ENCODE peak calls at places on chromosomes 3 and 15, in nine cellular contexts. O is astrocyte, V is upper lobe of right lung, G is tibial nerve, M is astrocyte of the spinal cord, J is cardiac fibroblast, E is pancreas, D is GM12865, I is GM23338. Z is an unnamed sample.

GRCh38 chr3:99176169-99176964 is 274.9 kb upstream of the DCBLD2 start:
- DNase-seq in O (no peak), V (no peak), G (no peak), M (no peak), J (no peak), E (no peak), D (no peak), I (no peak), Z (no peak)

GRCh38 chr3:23915537-23916108 is 1.2 kb downstream of the NKIRAS1 start:
- DNase-seq in O (peak), V (no peak), G (no peak), M (peak), J (peak), E (no peak), D (no peak), I (no peak), Z (no peak)

GRCh38 chr3:42749753-42750231 is 23.3 kb downstream of the CCDC13 start:
- DNase-seq in O (no peak), V (no peak), G (no peak), M (no peak), J (peak), E (peak), D (peak), I (peak), Z (no peak)

GRCh38 chr15:57152133-57152532 is 224.2 kb upstream of the CGNL1 start:
- DNase-seq in O (no peak), V (no peak), G (no peak), M (no peak), J (no peak), E (no peak), D (no peak), I (no peak), Z (no peak)

GRCh38 chr15:99970891-99971330 is 237.7 kb upstream of the LYSMD4 start:
- DNase-seq in O (no peak), V (peak), G (no peak), M (no peak), J (no peak), E (no peak), D (no peak), I (no peak), Z (no peak)

GRCh38 chr3:148532326-148532725 is 165.4 kb upstream of the AGTR1 start:
- DNase-seq in O (peak), V (no peak), G (no peak), M (peak), J (no peak), E (no peak), D (no peak), I (no peak), Z (no peak)

GRCh38 chr3:66797916-66798560 is 200.1 kb upstream of the KBTBD8 start:
- DNase-seq in O (peak), V (peak), G (no peak), M (peak), J (peak), E (no peak), D (no peak), I (peak), Z (no peak)

GRCh38 chr3:15108082-15108545 is 9.2 kb upstream of the RBSN start:
- DNase-seq in O (peak), V (peak), G (no peak), M (peak), J (peak), E (peak), D (peak), I (peak), Z (peak)

GRCh38 chr3:4821975-4822374 is 157.3 kb upstream of the BHLHE40 start:
- DNase-seq in O (no peak), V (no peak), G (no peak), M (no peak), J (no peak), E (no peak), D (no peak), I (no peak), Z (no peak)

GRCh38 chr3:113501597-113501996 is 13.4 kb downstream of the SPICE1 start:
- DNase-seq in O (no peak), V (no peak), G (no peak), M (no peak), J (no peak), E (no peak), D (no peak), I (no peak), Z (no peak)

GRCh38 chr15:47332481-47332880 is 384.8 kb upstream of the SEMA6D start:
- DNase-seq in O (peak), V (no peak), G (no peak), M (peak), J (no peak), E (no peak), D (no peak), I (no peak), Z (no peak)

GRCh38 chr3:71294919-71295318 is 288.6 kb downstream of the FOXP1 start:
- DNase-seq in O (no peak), V (no peak), G (no peak), M (no peak), J (no peak), E (no peak), D (no peak), I (peak), Z (no peak)

GRCh38 chr3:70352215-70352614 is 39.8 kb upstream of the MDFIC2 start:
- DNase-seq in O (no peak), V (no peak), G (no peak), M (no peak), J (no peak), E (no peak), D (no peak), I (peak), Z (no peak)

GRCh38 chr3:188261011-188261410 is 107.1 kb downstream of the LPP start:
- DNase-seq in O (no peak), V (no peak), G (no peak), M (no peak), J (peak), E (no peak), D (no peak), I (no peak), Z (no peak)

GRCh38 chr3:62128028-62128427 is 245.3 kb downstream of the FEZF2 start:
- DNase-seq in O (no peak), V (no peak), G (no peak), M (no peak), J (no peak), E (no peak), D (no peak), I (no peak), Z (no peak)

GRCh38 chr3:109685084-109686079 is 348.0 kb upstream of the DPPA4 start:
- DNase-seq in O (peak), V (peak), G (peak), M (peak), J (peak), E (peak), D (no peak), I (no peak), Z (no peak)

GRCh38 chr15:58285212-58285920 is 146.4 kb upstream of the LIPC start:
- DNase-seq in O (no peak), V (no peak), G (no peak), M (no peak), J (no peak), E (no peak), D (no peak), I (no peak), Z (no peak)

GRCh38 chr3:4416961-4417360 is 50.1 kb downstream of the SUMF1 start:
- DNase-seq in O (peak), V (no peak), G (no peak), M (peak), J (peak), E (no peak), D (no peak), I (no peak), Z (no peak)

GRCh38 chr3:56775931-56776461 is 25.8 kb downstream of the ARHGEF3 start:
- DNase-seq in O (no peak), V (no peak), G (no peak), M (no peak), J (no peak), E (no peak), D (no peak), I (no peak), Z (no peak)

GRCh38 chr3:18217512-18218174 is 207.5 kb downstream of the SATB1 start:
- DNase-seq in O (no peak), V (no peak), G (no peak), M (no peak), J (no peak), E (no peak), D (no peak), I (no peak), Z (no peak)

GRCh38 chr15:33218071-33218491 is 23.6 kb upstream of the FMN1 start:
- DNase-seq in O (peak), V (no peak), G (no peak), M (peak), J (no peak), E (no peak), D (no peak), I (no peak), Z (no peak)

GRCh38 chr3:23999012-23999641 is 54.0 kb downstream of the NR1D2 start:
- DNase-seq in O (no peak), V (peak), G (peak), M (peak), J (peak), E (peak), D (peak), I (peak), Z (no peak)

GRCh38 chr3:136353461-136353860 is 103.3 kb downstream of the PCCB start:
- DNase-seq in O (no peak), V (no peak), G (no peak), M (no peak), J (no peak), E (no peak), D (peak), I (peak), Z (peak)

GRCh38 chr3:34882764-34883163 is 756.6 kb upstream of the ARPP21 start:
- DNase-seq in O (no peak), V (no peak), G (no peak), M (no peak), J (peak), E (no peak), D (no peak), I (peak), Z (no peak)

GRCh38 chr3:136122006-136122405 is 74.1 kb downstream of the MSL2 start:
- DNase-seq in O (peak), V (no peak), G (no peak), M (peak), J (no peak), E (no peak), D (peak), I (no peak), Z (no peak)

GRCh38 chr15:73527598-73527997 is 84.6 kb downstream of the REC114 start:
- DNase-seq in O (no peak), V (no peak), G (no peak), M (no peak), J (no peak), E (no peak), D (no peak), I (no peak), Z (no peak)

GRCh38 chr3:108030915-108031425 is 59.9 kb downstream of the CD47 start:
- DNase-seq in O (no peak), V (no peak), G (no peak), M (no peak), J (no peak), E (no peak), D (no peak), I (no peak), Z (no peak)

GRCh38 chr15:92011611-92012367 is 158.3 kb downstream of the SLCO3A1 start:
- DNase-seq in O (peak), V (no peak), G (no peak), M (no peak), J (peak), E (no peak), D (no peak), I (peak), Z (no peak)

GRCh38 chr15:88243895-88244787 is 12.4 kb downstream of the NTRK3 start:
- DNase-seq in O (no peak), V (no peak), G (no peak), M (peak), J (peak), E (no peak), D (peak), I (peak), Z (peak)

GRCh38 chr15:59260090-59260489 is 53.4 kb downstream of the LDHAL6B start:
- DNase-seq in O (no peak), V (no peak), G (no peak), M (no peak), J (no peak), E (no peak), D (no peak), I (no peak), Z (no peak)

GRCh38 chr15:78263907-78264303 is 457 bp upstream of the DNAJA4 start:
- DNase-seq in O (no peak), V (no peak), G (no peak), M (no peak), J (no peak), E (peak), D (no peak), I (no peak), Z (no peak)
- H3K4me3 ChIP-seq in O (no peak), V (peak), G (peak), M (no peak), J (peak), E (no peak), D (peak), I (peak), Z (peak)

GRCh38 chr3:154745925-154746324 is 315.9 kb upstream of the GPR149 start:
- DNase-seq in O (no peak), V (no peak), G (no peak), M (no peak), J (no peak), E (no peak), D (no peak), I (no peak), Z (no peak)
- TF ChIP-seq CTCF in O (no peak), V (no peak), G (no peak), M (no peak), J (peak), E (no peak), D (peak), I (no peak), Z (no peak)

GRCh38 chr15:77633134-77633912 is 611 bp upstream of the LINGO1 start:
- DNase-seq in O (peak), V (peak), G (peak), M (peak), J (peak), E (peak), D (peak), I (peak), Z (peak)

GRCh38 chr15:77630956-77631789 is 1.5 kb downstream of the LINGO1 start:
- DNase-seq in O (no peak), V (no peak), G (no peak), M (no peak), J (no peak), E (no peak), D (no peak), I (peak), Z (no peak)

GRCh38 chr15:77630064-77630463 is 2.6 kb downstream of the LINGO1 start:
- DNase-seq in O (no peak), V (no peak), G (no peak), M (no peak), J (no peak), E (no peak), D (no peak), I (no peak), Z (no peak)

GRCh38 chr15:77632760-77633133 is at the start of gene LINGO1:
- DNase-seq in O (peak), V (no peak), G (no peak), M (no peak), J (peak), E (peak), D (no peak), I (peak), Z (no peak)

DNA sequence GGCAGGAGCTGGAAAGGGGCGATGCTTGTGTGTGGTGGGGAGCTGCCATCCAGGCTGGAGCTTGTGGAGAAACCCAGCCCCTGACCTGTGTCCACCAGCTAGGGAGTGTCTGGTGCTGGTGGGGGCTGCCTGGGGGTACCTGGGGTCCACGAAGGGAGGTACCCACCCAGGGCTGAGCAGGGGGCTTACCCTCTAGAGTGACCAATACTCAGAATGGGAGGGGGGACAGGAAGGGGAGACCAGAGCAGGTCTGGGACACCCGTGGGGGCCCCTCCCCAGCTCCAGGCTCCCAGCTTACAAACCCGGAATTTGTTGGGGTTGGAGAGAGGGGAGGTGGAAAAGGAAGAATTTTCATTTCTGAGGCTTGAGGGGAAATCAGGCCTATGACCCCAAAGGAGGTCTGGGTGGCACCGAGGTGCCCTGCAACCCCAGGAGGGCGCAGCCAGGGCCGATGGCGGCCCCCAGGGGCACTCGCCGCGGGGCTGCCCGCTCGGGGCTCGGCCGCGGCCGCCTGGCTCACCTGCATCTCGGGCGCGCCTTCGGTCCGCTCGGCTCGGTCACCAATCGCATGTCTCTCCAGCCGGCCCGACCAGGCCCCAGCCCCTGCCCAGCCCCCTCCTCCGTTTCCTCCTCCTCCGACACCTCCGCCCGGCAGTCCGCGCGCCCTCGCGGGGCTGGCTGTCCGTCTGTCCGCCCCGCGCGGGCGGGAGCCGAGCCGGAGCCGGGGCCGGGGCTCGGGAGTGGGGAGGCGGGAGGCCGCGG is 741 bp downstream of the LINGO1 start:
- DNase-seq in O (no peak), V (no peak), G (no peak), M (no peak), J (no peak), E (peak), D (no peak), I (peak), Z (no peak)
- H3K4me3 ChIP-seq in O (no peak), V (peak), G (peak), M (no peak), J (no peak), E (peak), D (no peak), I (peak), Z (no peak)

GRCh38 chr3:160644491-160644890 is 32.5 kb upstream of the ARL14 start:
- DNase-seq in O (no peak), V (no peak), G (no peak), M (no peak), J (no peak), E (no peak), D (no peak), I (no peak), Z (no peak)

GRCh38 chr3:160649596-160649995 is 27.4 kb upstream of the ARL14 start:
- DNase-seq in O (peak), V (no peak), G (no peak), M (peak), J (no peak), E (no peak), D (no peak), I (no peak), Z (no peak)

GRCh38 chr3:160648701-160649100 is 28.3 kb upstream of the ARL14 start:
- DNase-seq in O (no peak), V (no peak), G (no peak), M (no peak), J (no peak), E (no peak), D (no peak), I (no peak), Z (no peak)

GRCh38 chr3:160641675-160642330 is 35.2 kb upstream of the ARL14 start:
- DNase-seq in O (peak), V (no peak), G (no peak), M (peak), J (peak), E (no peak), D (no peak), I (no peak), Z (no peak)

GRCh38 chr3:160643994-160644393 is 33.0 kb upstream of the ARL14 start:
- DNase-seq in O (no peak), V (no peak), G (no peak), M (peak), J (no peak), E (no peak), D (peak), I (peak), Z (no peak)
- TF ChIP-seq CTCF in O (no peak), V (no peak), G (no peak), M (peak), J (no peak), E (no peak), D (no peak), I (peak), Z (no peak)

DNA sequence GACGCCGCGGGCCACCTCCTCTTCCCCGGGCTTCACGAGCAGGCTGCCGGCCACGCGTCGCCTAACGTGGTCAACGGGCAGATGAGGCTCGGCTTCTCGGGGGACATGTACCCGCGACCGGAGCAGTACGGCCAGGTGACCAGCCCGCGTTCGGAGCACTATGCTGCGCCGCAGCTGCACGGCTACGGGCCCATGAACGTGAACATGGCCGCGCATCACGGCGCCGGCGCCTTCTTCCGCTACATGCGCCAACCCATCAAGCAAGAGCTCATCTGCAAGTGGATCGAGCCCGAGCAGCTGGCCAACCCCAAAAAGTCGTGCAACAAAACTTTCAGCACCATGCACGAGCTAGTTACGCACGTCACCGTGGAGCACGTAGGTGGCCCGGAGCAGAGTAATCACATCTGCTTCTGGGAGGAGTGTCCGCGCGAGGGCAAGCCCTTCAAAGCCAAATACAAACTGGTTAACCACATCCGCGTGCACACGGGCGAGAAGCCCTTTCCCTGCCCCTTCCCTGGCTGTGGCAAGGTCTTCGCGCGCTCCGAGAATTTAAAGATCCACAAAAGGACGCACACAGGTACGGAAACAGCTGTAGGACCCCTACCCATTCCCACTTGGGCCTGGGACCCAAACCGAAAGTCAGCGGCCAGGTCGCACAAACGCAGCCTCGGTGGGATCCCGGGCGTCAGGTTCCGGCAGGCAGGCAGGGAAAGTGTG is 1.5 kb downstream of the ZIC1 start:
- DNase-seq in O (peak), V (no peak), G (no peak), M (peak), J (no peak), E (no peak), D (no peak), I (peak), Z (no peak)
- H3K4me3 ChIP-seq in O (peak), V (peak), G (peak), M (peak), J (peak), E (no peak), D (no peak), I (peak), Z (peak)

GRCh38 chr3:197547618-197548017 is 8.2 kb downstream of the BDH1 start:
- DNase-seq in O (no peak), V (no peak), G (no peak), M (no peak), J (no peak), E (no peak), D (no peak), I (peak), Z (no peak)
- TF ChIP-seq CTCF in O (no peak), V (no peak), G (no peak), M (no peak), J (no peak), E (no peak), D (no peak), I (peak), Z (no peak)